ENCODE peak calls at places on chromosomes 7 and 10, in six cellular contexts. L is AG08396; W is neural crest cell; A is vagina; P is anterior cingulate cortex; H is activated effector memory CD4-positive, alpha-beta T cell treated with anti-CD3 and anti-CD28 coated beads, Interleukin-2, amount 50 U/mL, for 16 hours. X is an unnamed sample.
A peak's percentile ranks its signal among the peaks of the same experiment; 100 is the strongest.

GRCh38 chr7:80851896-80852476 is 66.9 kb downstream of the SEMA3C start:
- DNase-seq in L (peak; percentile 26), W (no peak), A (no peak), P (no peak), H (no peak), X (no peak)

GRCh38 chr7:33262476-33262875 is 133.1 kb downstream of the BBS9 start:
- DNase-seq in L (no peak), W (no peak), A (no peak), P (no peak), H (no peak), X (no peak)

GRCh38 chr7:37182011-37182478 is 266.6 kb downstream of the ELMO1 start:
- DNase-seq in L (peak; percentile 64), W (peak; percentile 90), A (no peak), P (peak; percentile 59), H (peak; percentile 90), X (peak; percentile 67)

GRCh38 chr7:27374958-27375841 is 132.6 kb downstream of the EVX1 start:
- DNase-seq in L (no peak), W (no peak), A (no peak), P (no peak), H (no peak), X (no peak)

GRCh38 chr7:43660141-43660540 is 69.2 kb downstream of the COA1 start:
- DNase-seq in L (no peak), W (no peak), A (no peak), P (no peak), H (no peak), X (no peak)

GRCh38 chr7:28037220-28038010 is 143.2 kb downstream of the JAZF1 start:
- DNase-seq in L (peak; percentile 58), W (no peak), A (no peak), P (no peak), H (no peak), X (no peak)

GRCh38 chr10:58701398-58702135 is 188.9 kb downstream of the BICC1 start:
- DNase-seq in L (peak; percentile 43), W (no peak), A (no peak), P (no peak), H (no peak), X (no peak)

GRCh38 chr7:101428093-101428866 is 65.6 kb downstream of the COL26A1 start:
- DNase-seq in L (no peak), W (no peak), A (no peak), P (no peak), H (no peak), X (no peak)

GRCh38 chr10:44983895-44984278 is 5.3 kb upstream of the DEPP1 start:
- DNase-seq in L (no peak), W (no peak), A (no peak), P (no peak), H (no peak), X (no peak)

X was measured in T-helper 1 cell.